ENCODE peak calls at places on chromosomes 13 and 19, in seven cellular contexts. Q is heart right ventricle, I is fibroblast of mammary gland, L is Panc1, X is MM.1S, W is brain microvascular endothelial cell, R is heart left ventricle. H is an unnamed sample.

GRCh38 chr13:99464441-99464949 is 36.8 kb upstream of the TM9SF2 start:
- DNase-seq in Q (no peak), I (peak; percentile 49), L (no peak), X (no peak), W (no peak), R (no peak), H (peak; percentile 72)

GRCh38 chr19:34838248-34838647 is 65.2 kb upstream of the ZNF599 start:
- DNase-seq in Q (no peak), I (no peak), L (no peak), X (no peak), W (no peak), R (no peak), H (peak; percentile 2)

GRCh38 chr19:632228-633067 is 889 bp downstream of the POLRMT start:
- DNase-seq in Q (no peak), I (peak; percentile 51), L (no peak), X (peak; percentile 67), W (peak; percentile 75), R (no peak), H (peak; percentile 36)

GRCh38 chr13:31756346-31756745 is 17.0 kb downstream of the RXFP2 start:
- DNase-seq in Q (no peak), I (peak; percentile 100), L (no peak), X (no peak), W (peak; percentile 91), R (no peak), H (peak; percentile 95)

GRCh38 chr13:97295279-97296182 is 73.4 kb downstream of the MBNL2 start:
- DNase-seq in Q (no peak), I (peak; percentile 89), L (no peak), X (no peak), W (peak; percentile 36), R (no peak), H (peak; percentile 64)

GRCh38 chr19:15714638-15715037 is 13.2 kb upstream of the OR10H2 start:
- DNase-seq in Q (no peak), I (no peak), L (no peak), X (no peak), W (no peak), R (no peak), H (no peak)

GRCh38 chr19:35745328-35746086 is at the start of the genes PSENEN and U2AF1L4:
- DNase-seq in Q (peak; percentile 95), I (peak; percentile 99), L (peak; percentile 98), X (peak; percentile 99), W (peak; percentile 97), R (peak; percentile 98), H (peak; percentile 99)

GRCh38 chr19:47882890-47883289 is 3.2 kb downstream of the SULT2A1 start:
- DNase-seq in Q (no peak), I (no peak), L (no peak), X (no peak), W (no peak), R (no peak), H (no peak)

GRCh38 chr19:16897572-16898056 is 8.8 kb downstream of the F2RL3 start:
- DNase-seq in Q (no peak), I (peak; percentile 16), L (no peak), X (no peak), W (no peak), R (no peak), H (peak; percentile 58)

GRCh38 chr19:17309962-17310461 is 649 bp downstream of the DDA1 start:
- DNase-seq in Q (no peak), I (no peak), L (no peak), X (no peak), W (no peak), R (no peak), H (no peak)

GRCh38 chr19:4416268-4416667 is 13.8 kb downstream of the CHAF1A start:
- DNase-seq in Q (no peak), I (no peak), L (no peak), X (no peak), W (no peak), R (no peak), H (no peak)

GRCh38 chr19:7989071-7989575 is 16.3 kb downstream of the ELAVL1 start:
- DNase-seq in Q (no peak), I (no peak), L (no peak), X (no peak), W (no peak), R (no peak), H (no peak)

DNA sequence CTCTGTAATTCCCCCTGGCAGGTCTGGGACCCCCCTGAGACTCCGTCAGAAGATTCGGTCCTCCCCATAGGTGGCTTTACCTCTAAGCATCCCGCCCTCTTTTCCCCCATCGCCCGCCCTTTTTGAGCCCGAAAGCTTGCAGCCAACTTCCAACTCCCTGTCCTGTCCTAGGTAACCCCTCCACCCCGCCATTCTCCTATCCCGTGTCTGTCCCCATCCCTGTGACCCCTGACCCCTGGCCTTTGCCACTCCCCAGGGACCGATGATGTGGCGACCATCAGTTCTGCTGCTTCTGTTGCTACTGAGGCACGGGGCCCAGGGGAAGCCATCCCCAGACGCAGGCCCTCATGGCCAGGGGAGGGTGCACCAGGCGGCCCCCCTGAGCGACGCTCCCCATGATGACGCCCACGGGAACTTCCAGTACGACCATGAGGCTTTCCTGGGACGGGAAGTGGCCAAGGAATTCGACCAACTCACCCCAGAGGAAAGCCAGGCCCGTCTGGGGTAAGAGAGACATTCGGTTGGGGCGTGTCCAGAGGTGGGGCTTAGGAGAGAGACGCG is 488 bp downstream of the RCN3 start:
- DNase-seq in Q (peak; percentile 29), I (peak; percentile 86), L (no peak), X (no peak), W (peak; percentile 44), R (no peak), H (peak; percentile 78)
- H3K4me3 ChIP-seq in Q (peak overlapping the region; percentile 56), I (peak overlapping the region; percentile 83), L (peak overlapping the region; percentile 46), X (peak overlapping the region; percentile 43), W (peak overlapping the region; percentile 78), R (peak overlapping the region; percentile 22), H (peak overlapping the region; percentile 86)

GRCh38 chr19:55175117-55175867 is 4.8 kb downstream of the SYT5 start:
- DNase-seq in Q (no peak), I (no peak), L (no peak), X (no peak), W (no peak), R (no peak), H (no peak)
- H3K4me3 ChIP-seq in Q (no peak overlapping the region), I (no peak overlapping the region), L (no peak overlapping the region), X (no peak overlapping the region), W (no peak overlapping the region), R (no peak overlapping the region), H (no peak overlapping the region)

GRCh38 chr13:83423361-83423760 is 458.9 kb downstream of the SLITRK1 start:
- DNase-seq in Q (no peak), I (no peak), L (no peak), X (no peak), W (no peak), R (no peak), H (no peak)
- H3K4me3 ChIP-seq in Q (no peak overlapping the region), I (no peak overlapping the region), L (no peak overlapping the region), X (no peak overlapping the region), W (no peak overlapping the region), R (no peak overlapping the region), H (no peak overlapping the region)

GRCh38 chr13:44374348-44374712 is 706 bp downstream of the SERP2 start:
- DNase-seq in Q (no peak), I (peak; percentile 16), L (no peak), X (no peak), W (no peak), R (no peak), H (no peak)

GRCh38 chr13:44371421-44371820 is 2.2 kb upstream of the SERP2 start:
- DNase-seq in Q (no peak), I (no peak), L (no peak), X (no peak), W (no peak), R (no peak), H (no peak)

GRCh38 chr13:44378277-44378676 is 4.7 kb downstream of the SERP2 start:
- DNase-seq in Q (no peak), I (no peak), L (no peak), X (no peak), W (no peak), R (no peak), H (no peak)

GRCh38 chr13:44373247-44373600 is 400 bp upstream of the SERP2 start:
- DNase-seq in Q (no peak), I (no peak), L (no peak), X (no peak), W (no peak), R (no peak), H (no peak)

GRCh38 chr13:44373601-44374347 is at the start of gene SERP2:
- DNase-seq in Q (peak; percentile 46), I (peak; percentile 32), L (no peak), X (no peak), W (no peak), R (peak; percentile 36), H (no peak)
- H3K4me3 ChIP-seq in Q (peak within 1 kb of the TSS; percentile 68), I (peak within 1 kb of the TSS; percentile 55), L (peak within 1 kb of the TSS; percentile 29), X (no peak within 1 kb of the TSS), W (peak within 1 kb of the TSS; percentile 57), R (peak within 1 kb of the TSS; percentile 56), H (peak within 1 kb of the TSS; percentile 56)

DNA sequence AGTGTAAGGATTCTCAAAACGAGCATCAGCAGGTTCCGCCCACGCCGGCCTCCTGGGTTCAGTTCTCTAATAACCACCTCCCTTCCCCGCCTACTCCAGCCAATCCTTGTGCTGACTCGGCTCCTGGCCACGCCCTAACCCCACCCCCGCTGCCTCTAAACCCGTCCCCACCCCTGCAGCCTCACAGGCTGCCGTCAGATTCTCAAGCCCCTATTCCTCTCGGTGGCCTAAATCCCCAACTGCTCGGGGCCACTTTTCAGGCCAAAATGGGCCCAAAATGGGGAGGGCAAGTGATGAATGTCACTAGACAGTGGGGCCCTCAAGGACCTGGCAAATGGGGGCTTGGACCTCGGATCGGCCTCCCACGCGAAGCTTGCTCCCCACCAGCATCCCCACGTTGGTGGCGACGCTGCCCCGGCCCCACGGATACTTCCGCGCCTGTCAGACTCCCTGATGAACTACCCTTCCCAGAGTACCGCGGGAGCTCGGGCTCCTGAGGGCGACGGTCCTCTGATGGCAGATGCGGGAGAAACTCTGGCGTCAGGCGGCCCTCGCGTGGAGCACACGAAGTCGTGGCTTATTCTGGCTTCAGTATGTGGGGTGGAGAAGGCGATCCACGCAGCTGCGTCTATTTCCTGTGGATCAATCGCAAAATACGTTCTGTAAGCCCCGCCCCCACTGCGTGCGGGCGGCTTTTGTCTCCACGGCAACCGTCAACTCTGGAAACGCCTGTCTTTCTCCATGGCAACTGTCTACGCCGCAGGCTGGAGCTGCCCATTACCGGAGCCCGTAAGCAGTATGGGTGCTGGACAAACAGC is 24.8 kb downstream of the ZNF473 start:
- DNase-seq in Q (peak; percentile 82), I (no peak), L (no peak), X (no peak), W (peak; percentile 84), R (peak; percentile 82), H (peak; percentile 90)
- H3K4me3 ChIP-seq in Q (peak overlapping the region; percentile 56), I (no peak overlapping the region), L (peak overlapping the region; percentile 55), X (no peak overlapping the region), W (peak overlapping the region; percentile 52), R (peak overlapping the region; percentile 16), H (peak overlapping the region; percentile 63)

GRCh38 chr19:43934055-43934984 is 762 bp downstream of the ZNF45 start:
- DNase-seq in Q (no peak), I (peak; percentile 16), L (no peak), X (no peak), W (no peak), R (no peak), H (peak; percentile 22)
- H3K4me3 ChIP-seq in Q (peak overlapping the region; percentile 66), I (peak overlapping the region; percentile 85), L (peak overlapping the region; percentile 82), X (peak overlapping the region; percentile 72), W (peak overlapping the region; percentile 75), R (peak overlapping the region; percentile 49), H (peak overlapping the region; percentile 80)

DNA sequence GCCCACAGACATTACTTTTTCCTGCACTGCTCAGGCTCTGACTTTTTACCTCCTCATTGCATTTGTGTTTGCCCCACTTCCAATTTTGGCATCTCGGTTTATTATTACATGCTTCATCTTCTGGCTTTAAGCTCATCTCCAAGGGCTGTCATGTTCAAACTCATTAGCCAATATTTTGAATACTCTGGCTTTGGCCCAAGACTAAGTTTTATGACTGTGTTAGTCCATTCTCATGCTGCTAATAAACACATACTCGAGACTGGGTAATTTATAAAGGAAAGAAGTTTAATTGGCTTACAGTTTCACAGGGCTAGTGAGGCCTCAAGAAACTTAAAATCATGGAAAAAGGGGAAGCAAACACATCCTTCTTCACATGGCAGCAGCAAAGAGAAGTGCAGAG is 233.2 kb upstream of the SPRY2 start:
- DNase-seq in Q (no peak), I (peak; percentile 20), L (no peak), X (no peak), W (no peak), R (no peak), H (no peak)
- H3K4me3 ChIP-seq in Q (no peak overlapping the region), I (no peak overlapping the region), L (no peak overlapping the region), X (no peak overlapping the region), W (no peak overlapping the region), R (no peak overlapping the region), H (no peak overlapping the region)

H was measured in foreskin fibroblast.